ENCODE peak calls at places on chromosome 5, in seven cellular contexts. C is brain microvascular endothelial cell, Z is cardiac muscle cell, E is mucosa of descending colon, W is fibroblast of lung, T is OCI-LY7, Y is fibroblast of mammary gland. F is an unnamed sample.

GRCh38 chr5:54090495-54091084 is 219.8 kb downstream of the ARL15 start:
- DNase-seq in C (peak; percentile 72), Z (peak; percentile 89), E (no peak), W (peak; percentile 91), T (no peak), Y (peak; percentile 84), F (no peak)

GRCh38 chr5:9456435-9457042 is 89.3 kb downstream of the SEMA5A start:
- DNase-seq in C (peak; percentile 82), Z (no peak), E (no peak), W (peak; percentile 95), T (no peak), Y (peak; percentile 88), F (no peak)

GRCh38 chr5:150323092-150323491 is 20.4 kb upstream of the ARSI start:
- DNase-seq in C (no peak), Z (peak; percentile 79), E (no peak), W (no peak), T (no peak), Y (peak; percentile 27), F (no peak)

GRCh38 chr5:123438902-123439301 is 15.7 kb upstream of the CEP120 start:
- DNase-seq in C (peak; percentile 13), Z (no peak), E (peak; percentile 62), W (peak; percentile 14), T (no peak), Y (no peak), F (no peak)

GRCh38 chr5:172417983-172418630 is 36.2 kb downstream of the SH3PXD2B start:
- DNase-seq in C (peak; percentile 85), Z (peak; percentile 100), E (peak; percentile 72), W (peak; percentile 98), T (no peak), Y (peak; percentile 99), F (no peak)

GRCh38 chr5:102933300-102933699 is 178.2 kb downstream of the PAM start:
- DNase-seq in C (no peak), Z (no peak), E (peak; percentile 40), W (no peak), T (no peak), Y (no peak), F (no peak)

GRCh38 chr5:177116631-177117373 is 16.8 kb upstream of the NSD1 start:
- DNase-seq in C (peak; percentile 70), Z (peak; percentile 95), E (peak; percentile 80), W (peak; percentile 85), T (peak; percentile 93), Y (peak; percentile 80), F (no peak)

GRCh38 chr5:121691478-121691877 is 160.2 kb upstream of the FTMT start:
- DNase-seq in C (no peak), Z (peak; percentile 35), E (peak; percentile 2), W (peak; percentile 2), T (no peak), Y (peak; percentile 2), F (peak; percentile 32)

GRCh38 chr5:140239461-140239860 is 63.4 kb downstream of the PFDN1 start:
- DNase-seq in C (no peak), Z (no peak), E (no peak), W (no peak), T (no peak), Y (no peak), F (no peak)

GRCh38 chr5:56900395-56900794 is 9.0 kb upstream of the SETD9 start:
- DNase-seq in C (peak; percentile 38), Z (peak; percentile 55), E (no peak), W (peak; percentile 38), T (no peak), Y (peak; percentile 46), F (no peak)

GRCh38 chr5:140228364-140228837 is 53.4 kb downstream of the CYSTM1 start:
- DNase-seq in C (no peak), Z (no peak), E (peak; percentile 81), W (no peak), T (no peak), Y (no peak), F (no peak)

GRCh38 chr5:74649421-74649973 is 9.0 kb upstream of the ENC1 start:
- DNase-seq in C (no peak), Z (no peak), E (no peak), W (peak; percentile 71), T (no peak), Y (no peak), F (no peak)

GRCh38 chr5:163571755-163572154 is 66.3 kb downstream of the MAT2B start:
- DNase-seq in C (peak; percentile 20), Z (peak; percentile 84), E (peak; percentile 12), W (peak; percentile 98), T (no peak), Y (peak; percentile 97), F (no peak)

GRCh38 chr5:114101153-114101552 is 260.7 kb upstream of the KCNN2 start:
- DNase-seq in C (peak; percentile 67), Z (peak; percentile 67), E (peak; percentile 62), W (peak; percentile 30), T (peak; percentile 39), Y (peak; percentile 49), F (peak; percentile 63)

GRCh38 chr5:145797336-145797735 is 37.8 kb downstream of the PRELID2 start:
- DNase-seq in C (peak; percentile 51), Z (peak; percentile 47), E (no peak), W (peak; percentile 47), T (no peak), Y (peak; percentile 38), F (no peak)

GRCh38 chr5:82676663-82677062 is 398.5 kb upstream of the RPS23 start:
- DNase-seq in C (no peak), Z (no peak), E (no peak), W (no peak), T (no peak), Y (no peak), F (no peak)

GRCh38 chr5:176545388-176545736 is 3.8 kb upstream of the CDHR2 start:
- DNase-seq in C (no peak), Z (no peak), E (peak; percentile 23), W (no peak), T (no peak), Y (no peak), F (no peak)

GRCh38 chr5:152271420-152271819 is 133.7 kb downstream of the NMUR2 start:
- DNase-seq in C (peak; percentile 6), Z (peak; percentile 17), E (no peak), W (no peak), T (peak; percentile 11), Y (peak; percentile 0), F (peak; percentile 52)

GRCh38 chr5:139388198-139388821 is 1.4 kb downstream of the MZB1 start:
- DNase-seq in C (no peak), Z (peak; percentile 58), E (peak; percentile 85), W (no peak), T (peak; percentile 96), Y (no peak), F (no peak)

GRCh38 chr5:170378740-170379139 is 10.4 kb downstream of the KCNMB1 start:
- DNase-seq in C (no peak), Z (no peak), E (no peak), W (no peak), T (no peak), Y (no peak), F (no peak)

DNA sequence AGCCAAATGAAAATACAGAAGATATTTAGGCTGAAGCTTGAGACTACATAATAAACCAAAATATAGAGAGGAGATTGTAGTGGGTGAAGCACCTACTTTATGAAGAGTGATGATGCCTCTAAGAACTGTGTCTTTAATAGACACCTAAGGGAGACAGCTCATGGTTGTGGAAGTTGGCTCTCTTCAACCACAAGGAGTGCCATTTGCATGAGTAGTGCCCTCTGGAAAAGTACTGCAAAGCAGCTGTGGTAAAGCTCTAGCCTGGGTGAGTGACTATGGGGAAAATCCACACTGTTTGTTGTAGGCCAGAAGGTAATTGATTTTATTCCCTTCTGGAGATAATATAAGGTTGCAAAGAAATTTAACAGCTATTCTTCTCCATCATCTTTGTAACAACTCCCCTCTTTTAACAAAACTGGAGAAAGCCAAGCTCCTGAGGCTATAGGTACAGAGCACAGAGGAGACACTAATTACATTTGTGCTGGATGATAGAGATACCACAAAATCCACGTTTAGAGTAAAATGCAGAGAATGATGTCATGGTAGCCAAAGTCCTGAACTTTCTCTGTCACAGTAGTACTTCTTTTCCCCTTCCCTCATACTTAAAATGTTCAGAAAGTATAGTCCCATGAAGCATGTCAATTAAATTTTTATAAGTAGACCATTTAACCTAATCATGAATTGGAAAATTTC is 122.8 kb downstream of the STARD4 start:
- DNase-seq in C (peak; percentile 56), Z (no peak), E (no peak), W (peak; percentile 87), T (no peak), Y (peak; percentile 78), F (no peak)
- TF ChIP-seq CTCF in C (no peak), Z (no peak), E (no peak), W (no peak), T (no peak), Y (no peak), F (no peak)

DNA sequence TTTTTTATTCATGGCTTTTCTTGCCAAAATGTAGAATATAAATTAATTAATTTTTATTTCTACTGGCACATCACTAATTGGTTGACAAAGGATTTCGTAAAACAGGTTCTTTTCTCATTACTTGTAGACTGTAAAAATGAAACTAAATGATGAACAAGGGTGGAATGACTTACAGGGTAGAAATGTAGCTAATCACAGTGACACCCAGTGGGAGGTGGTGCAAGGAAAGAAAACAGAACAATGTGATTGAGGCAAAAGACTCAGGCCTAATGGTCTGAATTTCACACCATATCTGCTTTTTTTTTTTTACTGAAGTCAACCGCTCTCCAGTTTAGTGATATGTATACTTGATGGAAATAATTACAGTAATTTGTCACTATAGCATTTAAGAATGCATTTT is 28.9 kb downstream of the GABRG2 start:
- DNase-seq in C (no peak), Z (no peak), E (no peak), W (no peak), T (no peak), Y (no peak), F (no peak)
- TF ChIP-seq CTCF in C (no peak), Z (no peak), E (no peak), W (no peak), T (peak; percentile 13), Y (no peak), F (no peak)

DNA sequence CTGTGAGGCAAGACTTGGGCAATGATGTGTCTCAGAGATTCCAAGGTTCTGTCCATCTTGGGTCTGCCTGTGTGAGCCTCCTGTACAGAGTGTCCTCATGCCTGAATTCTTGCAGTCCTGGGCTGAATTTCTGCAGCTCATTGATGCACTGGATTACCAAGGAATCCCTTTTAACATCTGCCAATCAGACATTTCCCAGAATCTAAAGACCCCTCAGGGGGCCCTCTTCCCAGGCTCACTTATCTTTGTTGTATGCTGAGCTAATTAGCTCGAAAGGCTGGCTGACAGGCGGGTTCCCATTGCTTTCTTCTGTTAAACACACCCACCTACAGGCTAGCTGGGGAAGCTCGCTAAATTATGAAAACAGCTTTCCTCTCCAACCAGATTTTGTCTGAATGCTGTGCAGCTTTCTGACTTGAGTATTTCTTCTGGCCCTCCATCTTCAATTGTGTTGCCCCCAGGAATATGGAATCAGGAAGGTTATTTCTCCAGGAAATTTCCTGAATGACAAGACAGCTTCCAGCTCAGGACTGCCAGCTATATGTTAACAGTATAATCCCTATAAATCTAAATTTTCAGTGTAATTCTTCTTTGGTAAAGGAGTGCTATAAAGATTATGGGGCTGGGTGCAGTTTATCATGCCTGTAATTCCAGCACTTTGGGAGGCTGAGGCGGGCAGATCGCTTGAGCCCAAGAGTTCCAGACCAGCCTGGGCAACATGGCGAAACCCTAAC is at the start of gene LIX1:
- DNase-seq in C (peak; percentile 47), Z (peak; percentile 58), E (peak; percentile 53), W (peak; percentile 38), T (peak; percentile 75), Y (peak; percentile 50), F (peak; percentile 45)
- TF ChIP-seq CTCF in C (peak; percentile 74), Z (peak; percentile 62), E (no peak), W (peak; percentile 74), T (peak; percentile 87), Y (peak; percentile 68), F (peak; percentile 40)

GRCh38 chr5:66724740-66725139 is 128.5 kb downstream of the MAST4 start:
- DNase-seq in C (no peak), Z (no peak), E (no peak), W (no peak), T (no peak), Y (peak; percentile 21), F (no peak)
- TF ChIP-seq CTCF in C (peak; percentile 41), Z (peak; percentile 27), E (no peak), W (peak; percentile 52), T (peak; percentile 62), Y (peak; percentile 39), F (no peak)

GRCh38 chr5:101728933-101729332 is 567.2 kb downstream of the SLCO4C1 start:
- DNase-seq in C (no peak), Z (no peak), E (no peak), W (no peak), T (no peak), Y (no peak), F (no peak)
- TF ChIP-seq CTCF in C (no peak), Z (no peak), E (no peak), W (no peak), T (peak; percentile 43), Y (no peak), F (no peak)